ENCODE peak calls at places on chromosomes 13 and 19, in five cellular contexts. Z is effector memory CD4-positive, alpha-beta T cell; H is mesenchymal stem cell; R is HepG2; D is gastrocnemius medialis. N is an unnamed sample.

GRCh38 chr19:46975918-46976782 is 43.5 kb upstream of the NPAS1 start:
- DNase-seq in D (peak; percentile 97), H (peak; percentile 91), Z (no peak), R (peak; percentile 70), N (peak; percentile 99)

GRCh38 chr13:37460211-37460610 is 138.4 kb downstream of the POSTN start:
- DNase-seq in H (no peak), D (no peak), R (no peak), Z (no peak), N (peak; percentile 62)

GRCh38 chr19:44007473-44007872 is 4.7 kb downstream of the ZNF230 start:
- DNase-seq in Z (no peak), R (no peak), D (no peak), H (no peak), N (no peak)

GRCh38 chr13:40235160-40235796 is 431.2 kb downstream of the FOXO1 start:
- DNase-seq in Z (no peak), H (no peak), D (no peak), R (no peak), N (no peak)

GRCh38 chr19:5934779-5935472 is 20.9 kb downstream of the CAPS start:
- DNase-seq in R (no peak), D (no peak), H (peak; percentile 64), Z (no peak), N (peak; percentile 46)

GRCh38 chr19:4431808-4432674 is 25.6 kb downstream of the UBXN6 start:
- DNase-seq in Z (no peak), H (no peak), D (no peak), R (no peak), N (no peak)

GRCh38 chr19:45774765-45775164 is 5.7 kb upstream of the SIX5 start:
- DNase-seq in Z (no peak), R (peak; percentile 63), H (no peak), D (no peak), N (no peak)

GRCh38 chr19:3054265-3054971 is 7.9 kb downstream of the TLE5 start:
- DNase-seq in R (no peak), D (no peak), Z (no peak), H (no peak), N (no peak)

GRCh38 chr19:38152461-38153379 is 71.3 kb downstream of the DPF1 start:
- DNase-seq in H (no peak), D (no peak), R (no peak), Z (no peak), N (no peak)

GRCh38 chr13:28864544-28864943 is 44.4 kb downstream of the MTUS2 start:
- DNase-seq in R (no peak), Z (no peak), H (no peak), D (no peak), N (no peak)

GRCh38 chr19:35236638-35237400 is 8.3 kb upstream of the FAM187B start:
- DNase-seq in H (no peak), R (no peak), D (no peak), Z (no peak), N (no peak)

GRCh38 chr19:54017266-54017665 is 25.8 kb downstream of the CACNG6 start:
- DNase-seq in H (peak; percentile 19), Z (no peak), R (no peak), D (no peak), N (no peak)

GRCh38 chr13:30576528-30576927 is 41.2 kb upstream of the USPL1 start:
- DNase-seq in Z (peak; percentile 49), D (no peak), H (peak; percentile 48), R (peak; percentile 1), N (no peak)

GRCh38 chr13:110345701-110346100 is 38.6 kb downstream of the COL4A2 start:
- DNase-seq in D (no peak), R (no peak), Z (no peak), H (no peak), N (no peak)

GRCh38 chr19:51339687-51340656 is 2.0 kb downstream of the VSIG10L start:
- DNase-seq in R (peak; percentile 82), D (peak; percentile 97), Z (peak; percentile 87), H (peak; percentile 97), N (peak; percentile 72)

GRCh38 chr19:43524922-43525835 is 1.8 kb downstream of the ETHE1 start:
- DNase-seq in Z (no peak), R (peak; percentile 87), H (peak; percentile 50), D (peak; percentile 14), N (no peak)

GRCh38 chr13:93776936-93777335 is 550.3 kb downstream of the GPC6 start:
- DNase-seq in R (no peak), D (no peak), H (no peak), Z (no peak), N (peak; percentile 18)

GRCh38 chr19:30403583-30403982 is 31.4 kb downstream of the ZNF536 start:
- DNase-seq in D (no peak), R (no peak), Z (no peak), H (no peak), N (no peak)

GRCh38 chr19:40778865-40779284 is 828 bp downstream of the RAB4B start:
- DNase-seq in H (no peak), Z (no peak), R (peak; percentile 51), D (no peak), N (no peak)

GRCh38 chr13:90713436-90714133 is 633.9 kb upstream of the MIR17HG start:
- DNase-seq in H (no peak), Z (no peak), D (no peak), R (no peak), N (no peak)

DNA sequence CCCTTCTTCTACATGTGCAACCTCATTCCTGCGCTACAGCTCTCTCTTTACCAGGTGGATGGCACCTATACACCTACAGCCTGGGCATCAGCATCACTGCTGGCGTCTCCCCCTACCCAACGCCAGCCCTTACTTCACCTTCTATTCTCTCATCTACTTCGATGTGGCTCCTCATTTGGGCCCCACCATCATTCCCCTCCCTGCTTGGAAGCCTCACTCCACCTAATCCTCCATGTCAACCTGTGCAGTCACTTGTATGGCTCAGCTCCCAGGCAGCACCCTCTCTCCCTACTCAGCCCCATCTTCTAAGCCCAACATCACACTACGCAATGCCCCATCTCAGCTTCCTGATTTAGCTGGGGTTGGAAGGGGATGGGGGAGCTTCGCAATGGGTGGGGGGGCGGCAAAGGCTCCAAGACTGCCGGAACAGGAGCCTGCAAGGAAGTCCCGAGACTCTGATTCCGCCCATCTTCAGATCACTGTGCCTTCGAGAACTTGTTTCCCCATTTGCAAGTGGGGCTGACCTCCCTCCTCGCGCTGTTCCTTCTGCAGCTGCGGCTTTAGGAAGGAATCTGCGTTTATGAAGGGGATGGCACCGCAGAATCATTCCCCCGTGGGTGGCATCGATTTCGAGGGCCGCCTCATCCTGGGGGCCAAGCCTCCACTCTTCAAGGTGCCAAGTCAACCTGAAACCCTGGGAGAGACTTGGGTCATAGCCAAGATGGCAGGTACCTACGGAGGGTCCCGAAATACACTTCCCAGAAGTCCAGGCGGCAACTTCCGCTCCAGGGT is 913 bp downstream of the MZF1 start:
- DNase-seq in R (no peak), H (no peak), Z (no peak), D (no peak), N (no peak)
- H3K4me3 ChIP-seq in R (peak overlapping the region; percentile 80), H (peak overlapping the region; percentile 91), Z (peak overlapping the region; percentile 68), D (peak overlapping the region; percentile 85), N (peak overlapping the region; percentile 58)

DNA sequence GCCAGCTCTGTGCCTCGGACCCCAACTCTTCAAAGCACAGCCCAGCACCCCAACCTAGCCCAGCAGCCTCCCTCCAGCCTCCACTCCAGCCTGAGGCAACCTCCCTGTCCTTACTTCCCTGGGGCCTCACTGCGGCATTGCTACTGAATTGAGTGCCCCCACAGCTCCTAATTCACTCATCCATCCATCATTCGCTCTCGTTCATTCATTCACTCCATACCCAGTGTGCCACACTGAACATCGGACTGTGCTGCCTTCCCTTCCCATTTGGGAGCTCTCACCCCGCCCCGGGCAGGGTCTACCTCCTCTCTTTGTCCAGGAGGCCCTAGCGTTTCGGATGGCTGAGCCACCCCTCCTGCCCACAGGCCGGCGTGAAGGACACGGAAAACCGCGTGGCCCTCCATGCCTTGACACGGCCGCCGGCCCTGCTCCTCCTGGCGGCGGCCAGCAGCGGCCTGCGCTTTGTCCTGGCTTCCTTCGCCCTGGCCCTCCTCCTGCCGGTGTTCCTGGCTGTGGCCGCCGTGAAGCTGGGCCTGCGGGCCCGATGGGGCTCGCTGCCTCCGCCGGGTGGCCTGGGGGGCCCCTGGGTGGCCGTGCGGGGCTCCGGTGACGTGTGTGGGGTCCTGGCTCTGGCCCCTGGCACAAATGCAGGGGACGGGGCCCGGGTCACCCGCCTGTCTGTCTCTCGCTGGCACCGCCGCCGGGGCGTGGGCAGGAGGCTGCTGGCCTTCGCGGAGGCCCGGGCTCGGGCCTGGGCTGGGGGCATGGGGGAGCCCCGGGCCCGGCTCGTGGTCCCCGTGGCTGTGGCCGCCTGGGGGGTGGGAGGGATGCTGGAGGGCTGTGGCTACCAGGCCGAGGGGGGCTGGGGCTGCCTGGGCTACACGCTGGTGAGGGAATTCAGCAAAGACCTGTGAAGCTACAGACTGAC is 1.3 kb downstream of the NAT14 start:
- DNase-seq in H (no peak), R (no peak), D (no peak), Z (no peak), N (no peak)
- H3K4me3 ChIP-seq in H (peak overlapping the region; percentile 78), R (peak overlapping the region; percentile 79), D (no peak overlapping the region), Z (no peak overlapping the region), N (peak overlapping the region; percentile 65)

DNA sequence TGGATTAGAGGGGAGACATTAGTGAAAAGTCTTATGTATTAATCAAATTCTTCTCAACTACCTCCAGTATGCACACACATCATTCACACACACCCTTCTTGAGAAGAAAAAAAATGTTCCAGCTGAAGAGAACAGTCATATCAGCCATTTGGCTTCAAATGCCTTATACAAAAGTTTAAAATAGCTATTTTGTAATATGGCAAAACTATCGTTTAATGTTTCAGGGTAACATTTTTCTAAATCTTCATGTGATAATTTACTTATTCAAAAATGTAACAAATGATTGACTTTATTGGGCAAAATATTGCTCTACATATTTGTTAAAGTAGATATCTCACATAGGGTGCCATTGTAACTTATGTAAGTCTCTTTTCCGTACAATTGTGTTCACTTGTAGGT is 13.5 kb downstream of the ZIC2 start:
- DNase-seq in H (no peak), Z (no peak), R (no peak), D (no peak), N (no peak)
- H3K4me3 ChIP-seq in H (no peak overlapping the region), Z (no peak overlapping the region), R (no peak overlapping the region), D (no peak overlapping the region), N (no peak overlapping the region)

DNA sequence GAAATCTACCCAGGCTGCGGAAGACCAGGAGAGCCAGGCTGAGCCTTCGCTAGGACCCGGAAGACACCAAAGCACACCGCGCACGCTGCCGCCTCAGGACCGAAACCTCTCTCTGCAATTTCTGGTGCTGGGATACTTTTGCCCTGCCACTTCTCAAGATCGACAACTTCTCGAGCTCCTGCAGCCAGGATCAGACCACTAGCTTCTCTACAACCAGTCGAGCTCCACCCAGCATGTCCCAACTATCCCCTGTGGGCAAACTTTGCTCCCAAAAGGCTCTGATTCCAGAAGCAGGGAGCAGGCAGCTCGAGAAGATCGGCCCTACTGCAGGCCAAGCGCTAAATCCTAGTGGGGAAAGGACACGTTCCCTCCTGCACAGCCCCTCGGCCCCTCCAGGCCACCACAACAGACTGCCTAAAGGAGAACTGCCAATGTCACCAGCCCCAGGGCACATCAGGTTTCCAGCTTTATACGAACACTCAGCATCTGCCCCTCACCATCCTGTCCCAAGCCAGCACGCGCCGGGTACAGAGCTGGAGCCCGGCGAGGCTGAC is 981 bp downstream of the AKAP8 start:
- DNase-seq in D (peak; percentile 31), H (peak; percentile 76), R (peak; percentile 34), Z (peak; percentile 18), N (no peak)
- H3K4me3 ChIP-seq in D (peak overlapping the region; percentile 87), H (peak overlapping the region; percentile 96), R (peak overlapping the region; percentile 98), Z (peak overlapping the region; percentile 74), N (peak overlapping the region; percentile 97)

N was measured in AG09309.